ENCODE peak calls at places on chromosomes 6 and 20, in six cellular contexts. U is PC-3, S is hepatocyte, H is A549, D is fibroblast of lung, Z is MM.1S. L is an unnamed sample.
A peak's percentile ranks its signal among the peaks of the same experiment; 100 is the strongest.

GRCh38 chr20:36786663-36787062 is 13.1 kb upstream of the DSN1 start:
- DNase-seq in S (no peak), H (no peak), Z (no peak), D (no peak), U (no peak), L (no peak)

GRCh38 chr6:85641916-85642773 is 541 bp downstream of the SYNCRIP start:
- DNase-seq in S (peak; percentile 62), H (peak; percentile 48), Z (peak; percentile 37), U (peak; percentile 27), D (peak; percentile 55), L (peak; percentile 50)

GRCh38 chr6:83511901-83512681 is at the start of gene PRSS35:
- DNase-seq in S (peak; percentile 82), U (peak; percentile 44), Z (peak; percentile 37), H (peak; percentile 57), D (peak; percentile 55), L (peak; percentile 40)

GRCh38 chr6:20696676-20697075 is 162.4 kb downstream of the CDKAL1 start:
- DNase-seq in H (no peak), U (no peak), Z (no peak), S (no peak), D (peak; percentile 43), L (no peak)

GRCh38 chr20:17431621-17432364 is 99.4 kb downstream of the BFSP1 start:
- DNase-seq in D (peak; percentile 20), H (peak; percentile 63), U (peak; percentile 70), S (peak; percentile 74), Z (peak; percentile 55), L (peak; percentile 23)

GRCh38 chr6:53481328-53481727 is 63.6 kb downstream of the GCLC start:
- DNase-seq in H (no peak), S (no peak), D (no peak), Z (no peak), U (no peak), L (no peak)

GRCh38 chr6:26422329-26422728 is 18.0 kb upstream of the BTN3A3 start:
- DNase-seq in U (no peak), D (no peak), Z (no peak), H (no peak), S (no peak), L (no peak)

GRCh38 chr6:111549744-111550143 is 55.9 kb downstream of the TRAF3IP2 start:
- DNase-seq in Z (no peak), S (no peak), H (no peak), D (no peak), U (no peak), L (no peak)

GRCh38 chr6:26123675-26124549 is 36.7 kb downstream of the HFE start:
- DNase-seq in D (peak; percentile 100), H (peak; percentile 98), S (peak; percentile 95), U (peak; percentile 99), Z (peak; percentile 99), L (peak; percentile 99)

GRCh38 chr6:16739329-16739801 is 21.9 kb downstream of the ATXN1 start:
- DNase-seq in D (peak; percentile 97), H (no peak), Z (no peak), U (no peak), S (no peak), L (peak; percentile 84)

GRCh38 chr20:59145926-59146800 is 17.5 kb upstream of the ZNF831 start:
- DNase-seq in S (no peak), H (no peak), D (no peak), U (no peak), Z (no peak), L (no peak)

GRCh38 chr6:71721642-71722041 is 164.7 kb upstream of the RIMS1 start:
- DNase-seq in D (peak; percentile 57), H (no peak), S (no peak), U (no peak), Z (no peak), L (no peak)

GRCh38 chr20:62736026-62736406 is 27.4 kb downstream of the NTSR1 start:
- DNase-seq in H (no peak), Z (no peak), S (no peak), D (no peak), U (no peak), L (no peak)

GRCh38 chr6:117483645-117484016 is 1.2 kb downstream of the DCBLD1 start:
- DNase-seq in Z (peak; percentile 49), D (no peak), S (peak; percentile 32), U (peak; percentile 32), H (no peak), L (peak; percentile 40)

GRCh38 chr6:43146228-43146627 is 24.8 kb upstream of the SRF start:
- DNase-seq in U (no peak), H (no peak), S (no peak), Z (no peak), D (no peak), L (no peak)

GRCh38 chr20:62831854-62832211 is 15.0 kb downstream of the COL9A3 start:
- DNase-seq in S (no peak), Z (no peak), H (no peak), U (no peak), D (no peak), L (no peak)

GRCh38 chr20:58557713-58558335 is 42.6 kb upstream of the APCDD1L start:
- DNase-seq in U (peak; percentile 52), H (no peak), Z (no peak), S (no peak), D (no peak), L (no peak)

GRCh38 chr20:63487781-63488241 is 11.1 kb downstream of the EEF1A2 start:
- DNase-seq in Z (no peak), S (no peak), H (no peak), U (no peak), D (no peak), L (no peak)

GRCh38 chr6:120405947-120406346 is 928.3 kb downstream of the TBC1D32 start:
- DNase-seq in D (no peak), H (peak; percentile 0), Z (no peak), S (no peak), U (peak; percentile 33), L (no peak)

GRCh38 chr6:31057426-31058003 is 47.2 kb downstream of the MUC22 start:
- DNase-seq in S (no peak), H (no peak), D (peak; percentile 66), Z (no peak), U (peak; percentile 73), L (peak; percentile 89)

GRCh38 chr6:108677894-108678293 is 117.2 kb downstream of the FOXO3 start:
- DNase-seq in U (no peak), S (no peak), Z (no peak), D (no peak), H (no peak), L (no peak)
- TF ChIP-seq CTCF in U (no peak), S (no peak), Z (no peak), D (no peak), H (no peak), L (no peak)

GRCh38 chr20:34871966-34872603 is 571 bp downstream of the GGT7 start:
- DNase-seq in H (no peak), U (no peak), S (no peak), Z (no peak), D (no peak), L (no peak)

GRCh38 chr20:34873583-34874093 is 982 bp upstream of the GGT7 start:
- DNase-seq in D (no peak), S (no peak), Z (no peak), U (no peak), H (no peak), L (no peak)

GRCh38 chr20:34872604-34873224 is at the start of gene GGT7:
- DNase-seq in S (peak; percentile 92), U (peak; percentile 68), D (peak; percentile 67), Z (peak; percentile 83), H (peak; percentile 72), L (peak; percentile 58)

GRCh38 chr20:34874094-34874654 is 1.5 kb upstream of the GGT7 start:
- DNase-seq in U (peak; percentile 95), H (peak; percentile 90), S (peak; percentile 89), D (peak; percentile 75), Z (peak; percentile 66), L (peak; percentile 78)

DNA sequence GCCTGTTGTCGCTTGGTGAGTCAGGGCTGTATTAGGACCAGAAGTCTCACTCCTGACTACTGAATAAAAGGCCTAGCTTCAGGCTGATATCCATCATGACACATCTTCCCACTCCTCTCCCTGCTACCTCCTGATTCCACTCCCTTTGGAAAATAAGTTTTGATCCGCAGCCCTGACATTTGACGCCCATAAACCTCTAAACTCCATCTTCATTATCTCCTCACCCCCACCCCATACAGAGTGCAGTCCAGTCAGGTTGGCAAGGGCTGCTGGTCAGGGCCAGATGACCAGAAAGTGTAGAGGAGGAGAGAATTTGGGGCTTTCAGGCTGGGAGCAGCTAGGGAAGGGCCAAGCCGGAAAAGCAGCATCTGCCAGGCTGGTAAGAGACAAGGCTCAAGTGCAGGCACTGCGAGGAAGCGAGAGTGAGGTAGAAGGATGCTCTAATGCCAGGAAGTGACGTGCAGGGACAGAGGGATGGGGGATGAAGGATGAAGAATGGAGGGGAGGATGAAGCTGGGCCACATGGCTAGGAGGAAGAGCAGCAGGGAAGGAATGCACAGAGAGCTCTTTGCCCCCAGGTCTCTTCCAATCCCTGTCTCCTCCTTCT is 1.2 kb downstream of the GGT7 start:
- DNase-seq in D (no peak), Z (no peak), U (no peak), H (no peak), S (no peak), L (no peak)
- H3K4me2 ChIP-seq in D (peak overlapping the region; percentile 92), Z (no peak overlapping the region), U (no peak overlapping the region), H (peak overlapping the region; percentile 91), S (peak overlapping the region; percentile 93), L (no peak overlapping the region)

GRCh38 chr6:125432968-125433367 is 131.2 kb upstream of the HDDC2 start:
- DNase-seq in Z (no peak), S (no peak), H (no peak), D (no peak), U (no peak), L (no peak)
- TF ChIP-seq CTCF in Z (no peak), S (no peak), H (no peak), D (no peak), U (no peak), L (no peak)

DNA sequence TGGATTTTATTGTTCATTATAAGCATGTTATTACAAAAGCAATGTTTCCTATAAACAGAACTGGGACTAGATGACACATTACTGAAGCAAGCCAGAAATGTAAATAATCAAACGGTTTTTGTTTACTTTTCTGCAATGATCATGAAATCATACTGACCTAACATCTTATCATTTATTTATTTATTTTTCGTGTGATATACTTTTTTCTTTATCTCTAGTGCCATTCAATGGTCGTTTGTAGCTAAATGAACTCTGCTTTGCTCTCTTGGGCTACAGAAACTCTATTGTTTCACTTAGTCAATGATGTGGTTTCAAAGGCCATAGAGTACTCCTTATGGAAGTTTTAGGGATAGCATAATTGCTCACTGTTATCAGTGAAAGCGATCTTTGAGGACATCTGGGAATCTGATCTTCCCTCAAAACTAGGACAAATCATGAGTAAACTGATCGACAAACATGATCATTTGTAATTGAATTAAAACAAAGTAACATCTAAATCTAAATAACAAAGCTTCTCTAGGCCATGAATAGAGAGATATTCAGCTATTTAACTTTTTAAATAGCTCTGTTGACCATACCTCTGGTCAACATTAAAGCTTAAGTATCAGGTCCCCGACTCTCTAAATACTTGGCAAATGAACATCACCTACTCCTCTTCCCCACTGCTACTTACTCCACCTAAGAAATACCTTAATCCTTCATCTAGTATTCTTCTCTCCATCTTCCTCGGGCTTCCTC is 933.4 kb downstream of the TFAP2A start:
- DNase-seq in Z (no peak), U (peak; percentile 62), D (peak; percentile 53), S (no peak), H (peak; percentile 7), L (no peak)
- H3K4me2 ChIP-seq in Z (no peak overlapping the region), U (peak overlapping the region; percentile 68), D (peak overlapping the region; percentile 52), S (no peak overlapping the region), H (peak overlapping the region; percentile 58), L (peak overlapping the region; percentile 57)